ENCODE peak calls at places on chromosomes 5 and 9, in eight cellular contexts. O is heart right ventricle, E is AG09309, C is stomach, N is fibroblast of lung, I is A549, Q is breast epithelium, L is tibial artery. J is an unnamed sample.

GRCh38 chr5:85293139-85293785 is 908.6 kb upstream of the EDIL3 start:
- DNase-seq in O (no peak), E (no peak), C (no peak), N (no peak), I (peak), Q (no peak), L (no peak), J (peak)

GRCh38 chr5:14286007-14286406 is 142.9 kb downstream of the TRIO start:
- DNase-seq in O (no peak), E (no peak), C (no peak), N (peak), I (no peak), Q (no peak), L (no peak), J (no peak)

GRCh38 chr5:160183075-160183474 is 46.2 kb upstream of the FABP6 start:
- DNase-seq in O (no peak), E (no peak), C (no peak), N (no peak), I (no peak), Q (no peak), L (no peak), J (no peak)

GRCh38 chr9:38699337-38699736 is 20.6 kb downstream of the FAM240B start:
- DNase-seq in O (no peak), E (no peak), C (no peak), N (no peak), I (no peak), Q (no peak), L (no peak), J (no peak)

GRCh38 chr9:92808726-92809451 is 44.3 kb upstream of the BICD2 start:
- DNase-seq in O (peak), E (peak), C (peak), N (peak), I (peak), Q (peak), L (peak), J (peak)

GRCh38 chr9:112558476-112558875 is 71.8 kb downstream of the KIAA1958 start:
- DNase-seq in O (no peak), E (peak), C (no peak), N (peak), I (no peak), Q (no peak), L (no peak), J (peak)

GRCh38 chr5:37272564-37272963 is 23.4 kb upstream of the CPLANE1 start:
- DNase-seq in O (no peak), E (no peak), C (peak), N (peak), I (peak), Q (no peak), L (no peak), J (peak)

GRCh38 chr5:115838885-115839518 is 2.4 kb downstream of the ATG12 start:
- DNase-seq in O (no peak), E (no peak), C (no peak), N (peak), I (peak), Q (no peak), L (no peak), J (peak)

GRCh38 chr5:83965431-83965830 is 244.8 kb upstream of the HAPLN1 start:
- DNase-seq in O (no peak), E (no peak), C (no peak), N (no peak), I (no peak), Q (no peak), L (no peak), J (no peak)

GRCh38 chr9:14127656-14128055 is 186.3 kb downstream of the NFIB start:
- DNase-seq in O (no peak), E (no peak), C (no peak), N (peak), I (no peak), Q (no peak), L (no peak), J (peak)

GRCh38 chr5:115543931-115544370 is 624 bp downstream of the FEM1C start:
- DNase-seq in O (peak), E (peak), C (peak), N (peak), I (peak), Q (peak), L (peak), J (peak)

GRCh38 chr5:20570486-20570885 is 582.5 kb upstream of the CDH18 start:
- DNase-seq in O (no peak), E (no peak), C (no peak), N (no peak), I (no peak), Q (no peak), L (no peak), J (peak)

GRCh38 chr5:24226492-24226891 is 418.3 kb downstream of the CDH10 start:
- DNase-seq in O (no peak), E (no peak), C (no peak), N (peak), I (no peak), Q (no peak), L (no peak), J (peak)

GRCh38 chr5:29899583-29899982 is 1293.9 kb upstream of the CDH6 start:
- DNase-seq in O (no peak), E (no peak), C (peak), N (no peak), I (peak), Q (no peak), L (no peak), J (no peak)

GRCh38 chr5:141618804-141619554 is at the start of gene DIAPH1:
- DNase-seq in O (peak), E (peak), C (peak), N (peak), I (peak), Q (peak), L (peak), J (peak)

GRCh38 chr9:121529237-121529987 is 29.8 kb upstream of the GGTA1 start:
- DNase-seq in O (peak), E (peak), C (peak), N (peak), I (peak), Q (peak), L (peak), J (peak)

GRCh38 chr5:174751154-174751990 is 27.0 kb downstream of the MSX2 start:
- DNase-seq in O (no peak), E (no peak), C (no peak), N (peak), I (no peak), Q (no peak), L (no peak), J (no peak)

GRCh38 chr5:124651663-124652513 is 94.6 kb downstream of the ZNF608 start:
- DNase-seq in O (peak), E (no peak), C (peak), N (peak), I (peak), Q (peak), L (peak), J (peak)

GRCh38 chr5:76082790-76083554 is at the start of gene SV2C:
- DNase-seq in O (no peak), E (no peak), C (peak), N (peak), I (peak), Q (no peak), L (no peak), J (no peak)

GRCh38 chr5:52269395-52269794 is 518.3 kb upstream of the ITGA1 start:
- DNase-seq in O (no peak), E (no peak), C (no peak), N (no peak), I (no peak), Q (no peak), L (no peak), J (no peak)

GRCh38 chr5:111432828-111433536 is 79.4 kb downstream of the STARD4 start:
- DNase-seq in O (no peak), E (peak), C (no peak), N (peak), I (no peak), Q (no peak), L (no peak), J (peak)

GRCh38 chr9:128987800-128988199 is 40.3 kb downstream of the NUP188 start:
- DNase-seq in O (peak), E (peak), C (no peak), N (peak), I (no peak), Q (no peak), L (peak), J (peak)

GRCh38 chr5:111068208-111068607 is 3.3 kb upstream of the TSLP start:
- DNase-seq in O (no peak), E (no peak), C (no peak), N (no peak), I (no peak), Q (no peak), L (no peak), J (peak)

GRCh38 chr5:133825631-133826289 is 142.7 kb downstream of the C5orf15 start:
- DNase-seq in O (no peak), E (no peak), C (no peak), N (no peak), I (no peak), Q (no peak), L (peak), J (no peak)

GRCh38 chr5:171867786-171868185 is 82.2 kb downstream of the SMIM23 start:
- DNase-seq in O (no peak), E (no peak), C (no peak), N (peak), I (no peak), Q (no peak), L (no peak), J (no peak)

GRCh38 chr9:34607331-34607730 is 4.6 kb downstream of the RPP25L start:
- DNase-seq in O (no peak), E (no peak), C (no peak), N (no peak), I (no peak), Q (no peak), L (no peak), J (no peak)

GRCh38 chr5:127305486-127305885 is 14.9 kb downstream of the MEGF10 start:
- DNase-seq in O (no peak), E (no peak), C (no peak), N (no peak), I (no peak), Q (no peak), L (no peak), J (no peak)

GRCh38 chr5:98163796-98164493 is 609.5 kb upstream of the RGMB start:
- DNase-seq in O (no peak), E (no peak), C (no peak), N (no peak), I (no peak), Q (no peak), L (no peak), J (no peak)

GRCh38 chr9:105258225-105258737 is 13.8 kb downstream of the SLC44A1 start:
- DNase-seq in O (no peak), E (no peak), C (no peak), N (no peak), I (no peak), Q (no peak), L (no peak), J (peak)

GRCh38 chr5:180290568-180291233 is 1.2 kb downstream of the MAPK9 start:
- DNase-seq in O (no peak), E (no peak), C (no peak), N (no peak), I (no peak), Q (no peak), L (no peak), J (no peak)

GRCh38 chr5:180289433-180289832 is 2.5 kb downstream of the MAPK9 start:
- DNase-seq in O (no peak), E (no peak), C (peak), N (no peak), I (no peak), Q (peak), L (no peak), J (no peak)

GRCh38 chr5:180291943-180292831 is at the start of gene MAPK9:
- DNase-seq in O (peak), E (peak), C (peak), N (peak), I (peak), Q (peak), L (peak), J (peak)

GRCh38 chr5:180289966-180290365 is 1.9 kb downstream of the MAPK9 start:
- DNase-seq in O (no peak), E (no peak), C (no peak), N (no peak), I (no peak), Q (no peak), L (no peak), J (no peak)

GRCh38 chr5:180291234-180291940 is 496 bp downstream of the MAPK9 start:
- DNase-seq in O (no peak), E (no peak), C (peak), N (no peak), I (no peak), Q (no peak), L (no peak), J (no peak)
- TF ChIP-seq CTCF in O (peak), E (peak), C (no peak), N (peak), I (peak), Q (no peak), L (no peak), J (no peak)

DNA sequence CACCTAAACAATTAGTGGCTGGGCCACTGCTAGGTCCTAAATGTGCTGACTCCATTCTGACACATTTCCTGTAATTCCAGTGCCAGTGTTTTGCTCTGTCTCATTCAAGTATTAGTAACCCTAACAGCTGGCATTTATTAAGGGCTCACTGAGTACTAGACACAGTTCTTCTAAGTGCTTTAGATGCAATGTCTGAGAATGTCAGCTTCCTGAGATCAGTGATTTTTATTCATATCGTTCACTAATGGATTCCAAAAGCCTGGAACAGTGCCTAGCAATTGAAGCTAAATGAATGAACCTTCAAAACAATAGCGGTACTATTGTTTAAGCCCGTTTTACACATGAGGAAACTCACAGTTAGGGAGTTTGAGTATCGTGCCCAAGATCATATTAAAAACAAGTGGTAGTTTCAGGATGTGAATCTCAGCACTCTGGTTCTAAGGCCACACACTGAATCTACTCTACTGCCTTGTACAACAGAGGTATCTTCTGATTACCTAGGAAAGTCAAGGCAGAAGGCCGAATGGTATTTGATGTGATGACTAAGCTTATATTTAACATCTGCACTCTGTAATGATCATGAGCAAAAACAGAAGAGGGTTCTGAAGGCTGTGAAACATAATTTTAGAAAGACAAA is 304.0 kb downstream of the PJA2 start:
- DNase-seq in O (peak), E (peak), C (no peak), N (peak), I (no peak), Q (no peak), L (no peak), J (peak)
- H3K4me3 ChIP-seq in O (no peak), E (no peak), C (no peak), N (peak), I (no peak), Q (no peak), L (no peak), J (no peak)

GRCh38 chr9:87263291-87263690 is 234.4 kb upstream of the DAPK1 start:
- DNase-seq in O (no peak), E (no peak), C (no peak), N (no peak), I (peak), Q (no peak), L (no peak), J (no peak)
- TF ChIP-seq CTCF in O (no peak), E (no peak), C (no peak), N (no peak), I (no peak), Q (no peak), L (no peak), J (no peak)

GRCh38 chr5:8320244-8320643 is 451.3 kb downstream of the MTRR start:
- DNase-seq in O (no peak), E (no peak), C (no peak), N (no peak), I (no peak), Q (no peak), L (no peak), J (no peak)
- H3K4me3 ChIP-seq in O (no peak), E (no peak), C (no peak), N (no peak), I (no peak), Q (no peak), L (no peak), J (no peak)

DNA sequence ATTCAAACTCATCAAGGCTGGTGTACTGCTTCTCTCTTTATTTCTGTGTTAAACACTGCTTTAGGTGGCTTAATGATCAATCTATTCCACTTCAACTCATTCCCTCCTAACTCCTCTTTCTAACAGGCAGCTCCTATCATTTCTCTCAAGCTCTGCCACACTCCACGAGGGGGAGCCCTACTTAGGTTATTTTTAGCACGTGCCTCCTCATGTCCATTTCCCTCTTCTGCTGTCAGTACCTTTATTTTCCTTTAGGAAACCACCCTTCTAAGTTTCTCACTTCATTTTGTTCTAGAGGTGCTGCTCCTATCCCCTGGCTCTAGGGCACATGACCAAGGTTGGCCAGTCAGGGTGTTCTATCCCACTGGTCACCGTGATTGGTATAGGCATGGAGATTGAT is 6.7 kb upstream of the BRINP1 start:
- DNase-seq in O (no peak), E (no peak), C (no peak), N (peak), I (peak), Q (no peak), L (no peak), J (no peak)
- TF ChIP-seq CTCF in O (peak), E (peak), C (no peak), N (no peak), I (peak), Q (no peak), L (no peak), J (no peak)